ENCODE peak calls at places on chromosomes 6 and 20, in four cellular contexts. One of them, this sample, is unnamed.

GRCh38 chr20:57514273-57514751 is 10.6 kb downstream of the CTCFL start:
- DNase-seq in uterus: peak; percentile 78
- DNase-seq in A673: peak; percentile 68
- DNase-seq in vagina: no peak
- DNase-seq in this sample: peak; percentile 77

GRCh38 chr20:5910192-5910591 is 40.1 kb downstream of the TRMT6 start:
- DNase-seq in vagina: no peak
- DNase-seq in uterus: no peak
- DNase-seq in A673: no peak
- DNase-seq in this sample: no peak

GRCh38 chr20:49231461-49231860 is 12.2 kb downstream of the DDX27 start:
- DNase-seq in uterus: no peak
- DNase-seq in A673: no peak
- DNase-seq in vagina: no peak
- DNase-seq in this sample: no peak

GRCh38 chr6:401239-401993 is 9.9 kb downstream of the IRF4 start:
- DNase-seq in A673: no peak
- DNase-seq in uterus: no peak
- DNase-seq in vagina: no peak
- DNase-seq in this sample: no peak

GRCh38 chr20:13396036-13396435 is 175.0 kb downstream of the ISM1 start:
- DNase-seq in uterus: no peak
- DNase-seq in A673: no peak
- DNase-seq in vagina: no peak
- DNase-seq in this sample: no peak

GRCh38 chr6:88855521-88856152 is 107.8 kb downstream of the RNGTT start:
- DNase-seq in A673: no peak
- DNase-seq in vagina: no peak
- DNase-seq in uterus: no peak
- DNase-seq in this sample: no peak

GRCh38 chr6:46715106-46715505 is 20.1 kb downstream of the PLA2G7 start:
- DNase-seq in uterus: no peak
- DNase-seq in vagina: no peak
- DNase-seq in A673: no peak
- DNase-seq in this sample: no peak

GRCh38 chr20:38337561-38338140 is 8.6 kb upstream of the LBP start:
- DNase-seq in A673: peak; percentile 21
- DNase-seq in vagina: no peak
- DNase-seq in uterus: no peak
- DNase-seq in this sample: peak; percentile 30

GRCh38 chr20:49270177-49270576 is 7.7 kb downstream of the ZNFX1 start:
- DNase-seq in vagina: no peak
- DNase-seq in uterus: no peak
- DNase-seq in A673: no peak
- DNase-seq in this sample: no peak

GRCh38 chr6:148868314-148868713 is 121.5 kb downstream of the UST start:
- DNase-seq in A673: no peak
- DNase-seq in uterus: no peak
- DNase-seq in vagina: no peak
- DNase-seq in this sample: no peak

GRCh38 chr6:157561929-157562810 is 181.2 kb downstream of the ZDHHC14 start:
- DNase-seq in A673: no peak
- DNase-seq in uterus: no peak
- DNase-seq in vagina: no peak
- DNase-seq in this sample: peak; percentile 55
- H3K4me1 ChIP-seq in A673: no peaks in the 10 kb centered on the region
- H3K4me1 ChIP-seq in uterus: no peaks in the 10 kb centered on the region
- H3K4me1 ChIP-seq in vagina: no peaks in the 10 kb centered on the region
- H3K4me1 ChIP-seq in this sample: peaks cover 6% of the 10 kb centered on the region

GRCh38 chr6:108801331-108801730 is 46.9 kb upstream of the ARMC2 start:
- DNase-seq in uterus: no peak
- DNase-seq in A673: no peak
- DNase-seq in vagina: no peak
- DNase-seq in this sample: no peak
- H3K4me1 ChIP-seq in uterus: no peaks in the 10 kb centered on the region
- H3K4me1 ChIP-seq in A673: peaks cover 8% of the 10 kb centered on the region
- H3K4me1 ChIP-seq in vagina: peaks cover 5% of the 10 kb centered on the region
- H3K4me1 ChIP-seq in this sample: no peaks in the 10 kb centered on the region

GRCh38 chr20:59019217-59019616 is at the start of gene TUBB1:
- DNase-seq in vagina: peak; percentile 64
- DNase-seq in uterus: no peak
- DNase-seq in A673: no peak
- DNase-seq in this sample: no peak

GRCh38 chr20:59017493-59018231 is 1.6 kb upstream of the TUBB1 start:
- DNase-seq in vagina: peak; percentile 69
- DNase-seq in uterus: no peak
- DNase-seq in A673: no peak
- DNase-seq in this sample: no peak

GRCh38 chr20:59016795-59017492 is 2.3 kb upstream of the TUBB1 start:
- DNase-seq in uterus: no peak
- DNase-seq in vagina: peak; percentile 27
- DNase-seq in A673: no peak
- DNase-seq in this sample: no peak

GRCh38 chr20:59020938-59021551 is 1.8 kb downstream of the TUBB1 start:
- DNase-seq in uterus: no peak
- DNase-seq in vagina: peak; percentile 29
- DNase-seq in A673: peak; percentile 63
- DNase-seq in this sample: no peak

GRCh38 chr20:59018817-59019216 is 412 bp upstream of the TUBB1 start:
- DNase-seq in A673: no peak
- DNase-seq in uterus: no peak
- DNase-seq in vagina: peak; percentile 74
- DNase-seq in this sample: no peak
- H3K4me1 ChIP-seq in A673: peaks cover 15% of the 10 kb centered on the region
- H3K4me1 ChIP-seq in uterus: no peaks in the 10 kb centered on the region
- H3K4me1 ChIP-seq in vagina: no peaks in the 10 kb centered on the region
- H3K4me1 ChIP-seq in this sample: peaks cover 42% of the 10 kb centered on the region

DNA sequence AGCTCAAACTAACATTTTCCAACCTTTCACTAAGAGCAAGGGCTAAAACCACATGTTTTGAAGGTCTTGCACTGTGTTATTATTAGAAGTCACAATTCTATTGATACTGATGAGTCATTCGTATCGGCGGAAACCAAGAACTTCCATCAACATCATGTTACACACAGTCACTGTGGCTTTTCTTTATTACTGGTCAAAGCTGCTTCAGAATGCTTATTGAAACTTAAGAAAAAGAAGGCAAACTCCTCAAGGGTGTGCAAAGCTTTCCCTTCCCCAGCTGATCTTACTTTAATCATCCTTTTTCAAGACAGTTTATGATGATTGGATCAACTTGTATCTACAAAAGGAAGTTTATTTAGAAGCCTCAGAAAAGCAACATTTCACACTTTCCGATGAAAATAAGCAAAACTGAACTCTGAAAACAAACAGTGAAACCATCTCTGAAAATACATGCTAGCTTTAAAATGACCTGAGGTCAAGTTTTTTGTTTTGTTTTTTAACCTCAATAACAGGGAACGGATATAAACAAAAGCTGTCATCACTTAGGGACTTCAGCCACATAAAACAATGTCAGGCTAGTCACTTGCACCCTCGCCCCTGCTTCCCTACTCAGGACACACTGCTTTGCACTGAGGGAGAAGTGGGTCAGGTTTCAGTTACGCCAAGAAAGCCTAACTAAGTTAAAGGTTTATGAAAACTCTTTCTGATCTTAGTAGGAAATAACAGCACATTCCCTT is 11.7 kb downstream of the BACH2 start:
- DNase-seq in A673: no peak
- DNase-seq in uterus: no peak
- DNase-seq in vagina: no peak
- DNase-seq in this sample: no peak
- H3K4me1 ChIP-seq in A673: peaks cover 11% of the 10 kb centered on the region
- H3K4me1 ChIP-seq in uterus: peaks cover 4% of the 10 kb centered on the region
- H3K4me1 ChIP-seq in vagina: peaks cover 17% of the 10 kb centered on the region
- H3K4me1 ChIP-seq in this sample: peaks cover 11% of the 10 kb centered on the region

DNA sequence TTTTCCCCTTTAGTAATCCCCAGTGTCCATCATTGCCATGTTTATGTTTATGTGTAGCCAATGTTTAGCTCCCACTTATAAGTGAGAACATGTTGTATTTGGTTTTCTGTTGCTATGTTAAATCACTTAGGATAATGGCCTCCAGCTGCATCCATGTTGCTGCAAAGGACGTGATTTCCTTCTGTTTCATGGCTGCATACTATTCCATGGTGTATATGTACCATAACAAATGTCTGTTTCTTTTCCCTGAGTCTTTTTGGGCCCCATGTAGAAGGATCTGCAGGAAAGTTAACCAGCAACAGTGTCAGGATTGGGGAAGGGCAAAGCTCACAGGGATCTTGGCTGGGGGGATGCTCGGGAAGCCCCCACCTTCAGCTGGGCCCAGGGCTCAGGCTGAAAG is 64.3 kb upstream of the SULF2 start:
- DNase-seq in A673: no peak
- DNase-seq in vagina: no peak
- DNase-seq in uterus: no peak
- DNase-seq in this sample: no peak
- H3K4me1 ChIP-seq in A673: no peaks in the 10 kb centered on the region
- H3K4me1 ChIP-seq in vagina: no peaks in the 10 kb centered on the region
- H3K4me1 ChIP-seq in uterus: no peaks in the 10 kb centered on the region
- H3K4me1 ChIP-seq in this sample: peaks cover 3% of the 10 kb centered on the region